ENCODE peak calls at places on chromosomes 11 and 22, in six cellular contexts. One of them, this sample, is unnamed.

GRCh38 chr22:40027191-40028097 is 32.7 kb downstream of the FAM83F start:
- DNase-seq in GM12865: no peak
- DNase-seq in bronchial epithelial cell: no peak
- DNase-seq in NCI-H345: no peak
- DNase-seq in A549: no peak
- DNase-seq in substantia nigra: no peak
- DNase-seq in this sample: no peak

GRCh38 chr11:6354651-6355485 is 34.6 kb upstream of the CAVIN3 start:
- DNase-seq in A549: no peak
- DNase-seq in substantia nigra: no peak
- DNase-seq in GM12865: no peak
- DNase-seq in NCI-H345: no peak
- DNase-seq in bronchial epithelial cell: no peak
- DNase-seq in this sample: no peak

GRCh38 chr22:41524283-41524682 is 20.0 kb downstream of the POLR3H start:
- DNase-seq in substantia nigra: no peak
- DNase-seq in A549: no peak
- DNase-seq in bronchial epithelial cell: no peak
- DNase-seq in GM12865: no peak
- DNase-seq in NCI-H345: no peak
- DNase-seq in this sample: no peak

GRCh38 chr11:14914536-14914935 is 22.5 kb upstream of the CYP2R1 start:
- DNase-seq in GM12865: no peak
- DNase-seq in A549: no peak
- DNase-seq in substantia nigra: no peak
- DNase-seq in bronchial epithelial cell: peak; percentile 65
- DNase-seq in NCI-H345: no peak
- DNase-seq in this sample: no peak

GRCh38 chr22:32255217-32255616 is at the start of gene SLC5A4:
- DNase-seq in A549: no peak
- DNase-seq in NCI-H345: no peak
- DNase-seq in bronchial epithelial cell: no peak
- DNase-seq in substantia nigra: no peak
- DNase-seq in GM12865: no peak
- DNase-seq in this sample: no peak

GRCh38 chr11:23205156-23205871 is 345.0 kb upstream of the CCDC179 start:
- DNase-seq in substantia nigra: no peak
- DNase-seq in bronchial epithelial cell: peak; percentile 48
- DNase-seq in A549: no peak
- DNase-seq in NCI-H345: no peak
- DNase-seq in GM12865: no peak
- DNase-seq in this sample: no peak

GRCh38 chr22:37260396-37260795 is 16.3 kb upstream of the RAC2 start:
- DNase-seq in substantia nigra: no peak
- DNase-seq in bronchial epithelial cell: no peak
- DNase-seq in NCI-H345: peak; percentile 30
- DNase-seq in A549: no peak
- DNase-seq in GM12865: no peak
- DNase-seq in this sample: no peak

GRCh38 chr11:129804012-129804411 is 11.6 kb upstream of the TMEM45B start:
- DNase-seq in NCI-H345: no peak
- DNase-seq in substantia nigra: no peak
- DNase-seq in A549: no peak
- DNase-seq in GM12865: no peak
- DNase-seq in bronchial epithelial cell: no peak
- DNase-seq in this sample: no peak

GRCh38 chr11:125990244-125990643 is 44.4 kb downstream of the VSIG10L2 start:
- DNase-seq in bronchial epithelial cell: peak; percentile 13
- DNase-seq in A549: no peak
- DNase-seq in GM12865: peak; percentile 21
- DNase-seq in substantia nigra: no peak
- DNase-seq in NCI-H345: peak; percentile 29
- DNase-seq in this sample: peak; percentile 22

GRCh38 chr11:56876621-56877312 is 111.9 kb upstream of the OR5AK2 start:
- DNase-seq in NCI-H345: no peak
- DNase-seq in GM12865: no peak
- DNase-seq in A549: no peak
- DNase-seq in bronchial epithelial cell: peak; percentile 85
- DNase-seq in substantia nigra: no peak
- DNase-seq in this sample: peak; percentile 1

GRCh38 chr11:125268611-125269010 is 104.1 kb downstream of the PKNOX2 start:
- DNase-seq in NCI-H345: no peak
- DNase-seq in A549: no peak
- DNase-seq in GM12865: no peak
- DNase-seq in substantia nigra: no peak
- DNase-seq in bronchial epithelial cell: no peak
- DNase-seq in this sample: no peak

This sample was measured in frontal cortex.